ENCODE peak calls at places on chromosome 13, in ten cellular contexts. One of them, this sample, is unnamed.

GRCh38 chr13:77326905-77327604 is at the start of gene MYCBP2:
- DNase-seq in PC-3: peak
- DNase-seq in germinal center: peak
- DNase-seq in HT1080: peak
- DNase-seq in mesenteric fat pad: peak
- DNase-seq in endothelial cell: peak
- DNase-seq in activated CD4-positive, alpha-beta memory T cell treated with anti-CD3 and anti-CD28 coated beads, Interleukin-2, amount 10 ng/mL, durations not matched to agents 7 days and 5 days: peak
- DNase-seq in stimulated activated CD4-positive, alpha-beta T cell treated with anti-CD3 and anti-CD28 coated beads, Interleukin-12 subunit alpha, Interleukin-12 subunit beta, amount 100 ng/mL, for 24 hours: peak
- DNase-seq in lower lobe of right lung: peak
- DNase-seq in NCI-H748 treated with DMSO at 0.1 percent for 48 hours: peak
- DNase-seq in this sample: peak

GRCh38 chr13:79481685-79482052 is 714 bp downstream of the NDFIP2 start:
- DNase-seq in endothelial cell: no peak
- DNase-seq in NCI-H748 treated with DMSO at 0.1 percent for 48 hours: peak
- DNase-seq in HT1080: no peak
- DNase-seq in stimulated activated CD4-positive, alpha-beta T cell treated with anti-CD3 and anti-CD28 coated beads, Interleukin-12 subunit alpha, Interleukin-12 subunit beta, amount 100 ng/mL, for 24 hours: peak
- DNase-seq in mesenteric fat pad: no peak
- DNase-seq in PC-3: peak
- DNase-seq in lower lobe of right lung: no peak
- DNase-seq in activated CD4-positive, alpha-beta memory T cell treated with anti-CD3 and anti-CD28 coated beads, Interleukin-2, amount 10 ng/mL, durations not matched to agents 7 days and 5 days: peak
- DNase-seq in germinal center: peak
- DNase-seq in this sample: no peak

GRCh38 chr13:29676941-29677452 is 81.5 kb upstream of the SLC7A1 start:
- DNase-seq in NCI-H748 treated with DMSO at 0.1 percent for 48 hours: no peak
- DNase-seq in mesenteric fat pad: no peak
- DNase-seq in PC-3: no peak
- DNase-seq in stimulated activated CD4-positive, alpha-beta T cell treated with anti-CD3 and anti-CD28 coated beads, Interleukin-12 subunit alpha, Interleukin-12 subunit beta, amount 100 ng/mL, for 24 hours: no peak
- DNase-seq in germinal center: no peak
- DNase-seq in activated CD4-positive, alpha-beta memory T cell treated with anti-CD3 and anti-CD28 coated beads, Interleukin-2, amount 10 ng/mL, durations not matched to agents 7 days and 5 days: no peak
- DNase-seq in lower lobe of right lung: no peak
- DNase-seq in HT1080: peak
- DNase-seq in endothelial cell: no peak
- DNase-seq in this sample: no peak

GRCh38 chr13:93730780-93731179 is 504.2 kb downstream of the GPC6 start:
- DNase-seq in activated CD4-positive, alpha-beta memory T cell treated with anti-CD3 and anti-CD28 coated beads, Interleukin-2, amount 10 ng/mL, durations not matched to agents 7 days and 5 days: no peak
- DNase-seq in endothelial cell: no peak
- DNase-seq in lower lobe of right lung: no peak
- DNase-seq in stimulated activated CD4-positive, alpha-beta T cell treated with anti-CD3 and anti-CD28 coated beads, Interleukin-12 subunit alpha, Interleukin-12 subunit beta, amount 100 ng/mL, for 24 hours: no peak
- DNase-seq in HT1080: peak
- DNase-seq in germinal center: no peak
- DNase-seq in NCI-H748 treated with DMSO at 0.1 percent for 48 hours: no peak
- DNase-seq in PC-3: peak
- DNase-seq in mesenteric fat pad: no peak
- DNase-seq in this sample: no peak

GRCh38 chr13:113644800-113645199 is 13.2 kb downstream of the ATP4B start:
- DNase-seq in activated CD4-positive, alpha-beta memory T cell treated with anti-CD3 and anti-CD28 coated beads, Interleukin-2, amount 10 ng/mL, durations not matched to agents 7 days and 5 days: no peak
- DNase-seq in NCI-H748 treated with DMSO at 0.1 percent for 48 hours: no peak
- DNase-seq in HT1080: no peak
- DNase-seq in endothelial cell: no peak
- DNase-seq in PC-3: no peak
- DNase-seq in mesenteric fat pad: no peak
- DNase-seq in germinal center: no peak
- DNase-seq in stimulated activated CD4-positive, alpha-beta T cell treated with anti-CD3 and anti-CD28 coated beads, Interleukin-12 subunit alpha, Interleukin-12 subunit beta, amount 100 ng/mL, for 24 hours: no peak
- DNase-seq in lower lobe of right lung: no peak
- DNase-seq in this sample: no peak

GRCh38 chr13:33761744-33762143 is 56.2 kb upstream of the RFC3 start:
- DNase-seq in activated CD4-positive, alpha-beta memory T cell treated with anti-CD3 and anti-CD28 coated beads, Interleukin-2, amount 10 ng/mL, durations not matched to agents 7 days and 5 days: no peak
- DNase-seq in HT1080: peak
- DNase-seq in NCI-H748 treated with DMSO at 0.1 percent for 48 hours: peak
- DNase-seq in lower lobe of right lung: no peak
- DNase-seq in germinal center: no peak
- DNase-seq in PC-3: peak
- DNase-seq in mesenteric fat pad: no peak
- DNase-seq in endothelial cell: no peak
- DNase-seq in stimulated activated CD4-positive, alpha-beta T cell treated with anti-CD3 and anti-CD28 coated beads, Interleukin-12 subunit alpha, Interleukin-12 subunit beta, amount 100 ng/mL, for 24 hours: no peak
- DNase-seq in this sample: no peak

GRCh38 chr13:82654143-82654542 is 1228.1 kb downstream of the SLITRK1 start:
- DNase-seq in stimulated activated CD4-positive, alpha-beta T cell treated with anti-CD3 and anti-CD28 coated beads, Interleukin-12 subunit alpha, Interleukin-12 subunit beta, amount 100 ng/mL, for 24 hours: no peak
- DNase-seq in PC-3: no peak
- DNase-seq in HT1080: no peak
- DNase-seq in activated CD4-positive, alpha-beta memory T cell treated with anti-CD3 and anti-CD28 coated beads, Interleukin-2, amount 10 ng/mL, durations not matched to agents 7 days and 5 days: no peak
- DNase-seq in NCI-H748 treated with DMSO at 0.1 percent for 48 hours: no peak
- DNase-seq in germinal center: no peak
- DNase-seq in endothelial cell: no peak
- DNase-seq in lower lobe of right lung: no peak
- DNase-seq in mesenteric fat pad: no peak
- DNase-seq in this sample: no peak

GRCh38 chr13:51420681-51421476 is 32.0 kb downstream of the INTS6 start:
- DNase-seq in HT1080: no peak
- DNase-seq in germinal center: no peak
- DNase-seq in endothelial cell: no peak
- DNase-seq in activated CD4-positive, alpha-beta memory T cell treated with anti-CD3 and anti-CD28 coated beads, Interleukin-2, amount 10 ng/mL, durations not matched to agents 7 days and 5 days: no peak
- DNase-seq in lower lobe of right lung: no peak
- DNase-seq in mesenteric fat pad: no peak
- DNase-seq in stimulated activated CD4-positive, alpha-beta T cell treated with anti-CD3 and anti-CD28 coated beads, Interleukin-12 subunit alpha, Interleukin-12 subunit beta, amount 100 ng/mL, for 24 hours: no peak
- DNase-seq in PC-3: no peak
- DNase-seq in NCI-H748 treated with DMSO at 0.1 percent for 48 hours: no peak
- DNase-seq in this sample: no peak

GRCh38 chr13:65597839-65598818 is 1632.0 kb downstream of the PCDH9 start:
- DNase-seq in HT1080: no peak
- DNase-seq in endothelial cell: no peak
- DNase-seq in mesenteric fat pad: no peak
- DNase-seq in activated CD4-positive, alpha-beta memory T cell treated with anti-CD3 and anti-CD28 coated beads, Interleukin-2, amount 10 ng/mL, durations not matched to agents 7 days and 5 days: no peak
- DNase-seq in NCI-H748 treated with DMSO at 0.1 percent for 48 hours: no peak
- DNase-seq in germinal center: no peak
- DNase-seq in lower lobe of right lung: no peak
- DNase-seq in stimulated activated CD4-positive, alpha-beta T cell treated with anti-CD3 and anti-CD28 coated beads, Interleukin-12 subunit alpha, Interleukin-12 subunit beta, amount 100 ng/mL, for 24 hours: no peak
- DNase-seq in PC-3: peak
- DNase-seq in this sample: no peak

GRCh38 chr13:76856141-76856571 is 30.0 kb downstream of the KCTD12 start:
- DNase-seq in stimulated activated CD4-positive, alpha-beta T cell treated with anti-CD3 and anti-CD28 coated beads, Interleukin-12 subunit alpha, Interleukin-12 subunit beta, amount 100 ng/mL, for 24 hours: no peak
- DNase-seq in NCI-H748 treated with DMSO at 0.1 percent for 48 hours: no peak
- DNase-seq in endothelial cell: no peak
- DNase-seq in HT1080: peak
- DNase-seq in lower lobe of right lung: no peak
- DNase-seq in germinal center: no peak
- DNase-seq in activated CD4-positive, alpha-beta memory T cell treated with anti-CD3 and anti-CD28 coated beads, Interleukin-2, amount 10 ng/mL, durations not matched to agents 7 days and 5 days: no peak
- DNase-seq in mesenteric fat pad: no peak
- DNase-seq in PC-3: peak
- DNase-seq in this sample: no peak

GRCh38 chr13:98349731-98350305 is 172.7 kb upstream of the RNF113B start:
- DNase-seq in endothelial cell: peak
- DNase-seq in mesenteric fat pad: no peak
- DNase-seq in NCI-H748 treated with DMSO at 0.1 percent for 48 hours: no peak
- DNase-seq in activated CD4-positive, alpha-beta memory T cell treated with anti-CD3 and anti-CD28 coated beads, Interleukin-2, amount 10 ng/mL, durations not matched to agents 7 days and 5 days: no peak
- DNase-seq in lower lobe of right lung: no peak
- DNase-seq in stimulated activated CD4-positive, alpha-beta T cell treated with anti-CD3 and anti-CD28 coated beads, Interleukin-12 subunit alpha, Interleukin-12 subunit beta, amount 100 ng/mL, for 24 hours: no peak
- DNase-seq in PC-3: no peak
- DNase-seq in germinal center: no peak
- DNase-seq in HT1080: no peak
- DNase-seq in this sample: no peak

GRCh38 chr13:93231867-93232266 is 5.3 kb downstream of the GPC6 start:
- DNase-seq in stimulated activated CD4-positive, alpha-beta T cell treated with anti-CD3 and anti-CD28 coated beads, Interleukin-12 subunit alpha, Interleukin-12 subunit beta, amount 100 ng/mL, for 24 hours: no peak
- DNase-seq in HT1080: no peak
- DNase-seq in lower lobe of right lung: no peak
- DNase-seq in germinal center: no peak
- DNase-seq in activated CD4-positive, alpha-beta memory T cell treated with anti-CD3 and anti-CD28 coated beads, Interleukin-2, amount 10 ng/mL, durations not matched to agents 7 days and 5 days: no peak
- DNase-seq in NCI-H748 treated with DMSO at 0.1 percent for 48 hours: no peak
- DNase-seq in mesenteric fat pad: no peak
- DNase-seq in endothelial cell: no peak
- DNase-seq in PC-3: no peak
- DNase-seq in this sample: no peak

GRCh38 chr13:62653371-62653770 is 1237.7 kb upstream of the PCDH20 start:
- DNase-seq in PC-3: peak
- DNase-seq in activated CD4-positive, alpha-beta memory T cell treated with anti-CD3 and anti-CD28 coated beads, Interleukin-2, amount 10 ng/mL, durations not matched to agents 7 days and 5 days: no peak
- DNase-seq in stimulated activated CD4-positive, alpha-beta T cell treated with anti-CD3 and anti-CD28 coated beads, Interleukin-12 subunit alpha, Interleukin-12 subunit beta, amount 100 ng/mL, for 24 hours: no peak
- DNase-seq in HT1080: peak
- DNase-seq in NCI-H748 treated with DMSO at 0.1 percent for 48 hours: no peak
- DNase-seq in endothelial cell: no peak
- DNase-seq in mesenteric fat pad: no peak
- DNase-seq in lower lobe of right lung: no peak
- DNase-seq in germinal center: no peak
- DNase-seq in this sample: no peak